ENCODE peak calls at places on chromosomes 4 and X, in eight cellular contexts. One of them, this sample, is unnamed.

GRCh38 chr4:138199568-138200235 is 42.4 kb downstream of the SLC7A11 start:
- DNase-seq in sigmoid colon: no peak
- DNase-seq in H7: no peak
- DNase-seq in astrocyte: peak
- DNase-seq in naive thymus-derived CD4-positive, alpha-beta T cell: no peak
- DNase-seq in lower leg skin: no peak
- DNase-seq in NCI-H1105 treated with DMSO at 0.1 percent for 48 hours: peak
- DNase-seq in psoas muscle: no peak
- DNase-seq in this sample: no peak

GRCh38 chrX:37603938-37604409 is 32.5 kb downstream of the LANCL3 start:
- DNase-seq in lower leg skin: no peak
- DNase-seq in psoas muscle: no peak
- DNase-seq in sigmoid colon: peak
- DNase-seq in H7: no peak
- DNase-seq in NCI-H1105 treated with DMSO at 0.1 percent for 48 hours: peak
- DNase-seq in naive thymus-derived CD4-positive, alpha-beta T cell: no peak
- DNase-seq in astrocyte: no peak
- DNase-seq in this sample: no peak

GRCh38 chr4:82833696-82834313 is 35.2 kb upstream of the SCD5 start:
- DNase-seq in sigmoid colon: no peak
- DNase-seq in NCI-H1105 treated with DMSO at 0.1 percent for 48 hours: no peak
- DNase-seq in lower leg skin: no peak
- DNase-seq in H7: no peak
- DNase-seq in astrocyte: peak
- DNase-seq in psoas muscle: no peak
- DNase-seq in naive thymus-derived CD4-positive, alpha-beta T cell: no peak
- DNase-seq in this sample: no peak

GRCh38 chr4:144611850-144612249 is 34.1 kb upstream of the HHIP start:
- DNase-seq in astrocyte: no peak
- DNase-seq in sigmoid colon: no peak
- DNase-seq in naive thymus-derived CD4-positive, alpha-beta T cell: no peak
- DNase-seq in NCI-H1105 treated with DMSO at 0.1 percent for 48 hours: no peak
- DNase-seq in H7: peak
- DNase-seq in lower leg skin: no peak
- DNase-seq in psoas muscle: no peak
- DNase-seq in this sample: no peak

GRCh38 chr4:75584067-75584466 is 28.2 kb downstream of the ODAPH start:
- DNase-seq in sigmoid colon: no peak
- DNase-seq in H7: no peak
- DNase-seq in astrocyte: peak
- DNase-seq in naive thymus-derived CD4-positive, alpha-beta T cell: no peak
- DNase-seq in NCI-H1105 treated with DMSO at 0.1 percent for 48 hours: no peak
- DNase-seq in lower leg skin: no peak
- DNase-seq in psoas muscle: no peak
- DNase-seq in this sample: no peak

GRCh38 chr4:65472531-65472930 is 197.8 kb downstream of the EPHA5 start:
- DNase-seq in naive thymus-derived CD4-positive, alpha-beta T cell: no peak
- DNase-seq in sigmoid colon: no peak
- DNase-seq in lower leg skin: no peak
- DNase-seq in psoas muscle: no peak
- DNase-seq in astrocyte: no peak
- DNase-seq in NCI-H1105 treated with DMSO at 0.1 percent for 48 hours: no peak
- DNase-seq in H7: no peak
- DNase-seq in this sample: no peak

GRCh38 chrX:153499258-153499657 is 4.5 kb downstream of the BGN start:
- DNase-seq in naive thymus-derived CD4-positive, alpha-beta T cell: no peak
- DNase-seq in psoas muscle: no peak
- DNase-seq in sigmoid colon: no peak
- DNase-seq in lower leg skin: no peak
- DNase-seq in H7: no peak
- DNase-seq in astrocyte: no peak
- DNase-seq in NCI-H1105 treated with DMSO at 0.1 percent for 48 hours: no peak
- DNase-seq in this sample: no peak

GRCh38 chr4:151347490-151347889 is 22.1 kb upstream of the SH3D19 start:
- DNase-seq in NCI-H1105 treated with DMSO at 0.1 percent for 48 hours: no peak
- DNase-seq in psoas muscle: no peak
- DNase-seq in sigmoid colon: no peak
- DNase-seq in lower leg skin: no peak
- DNase-seq in H7: no peak
- DNase-seq in astrocyte: no peak
- DNase-seq in naive thymus-derived CD4-positive, alpha-beta T cell: no peak
- DNase-seq in this sample: no peak

GRCh38 chr4:189740873-189741272 is 199.8 kb upstream of the FRG1 start:
- DNase-seq in astrocyte: no peak
- DNase-seq in NCI-H1105 treated with DMSO at 0.1 percent for 48 hours: no peak
- DNase-seq in psoas muscle: no peak
- DNase-seq in H7: no peak
- DNase-seq in lower leg skin: no peak
- DNase-seq in sigmoid colon: no peak
- DNase-seq in naive thymus-derived CD4-positive, alpha-beta T cell: no peak
- DNase-seq in this sample: no peak

GRCh38 chr4:45331796-45332195 is 605.4 kb upstream of the GNPDA2 start:
- DNase-seq in sigmoid colon: no peak
- DNase-seq in NCI-H1105 treated with DMSO at 0.1 percent for 48 hours: no peak
- DNase-seq in lower leg skin: no peak
- DNase-seq in psoas muscle: no peak
- DNase-seq in astrocyte: no peak
- DNase-seq in naive thymus-derived CD4-positive, alpha-beta T cell: no peak
- DNase-seq in H7: no peak
- DNase-seq in this sample: no peak

GRCh38 chrX:118761950-118762725 is 34.7 kb downstream of the IL13RA1 start:
- DNase-seq in astrocyte: no peak
- DNase-seq in H7: peak
- DNase-seq in lower leg skin: no peak
- DNase-seq in NCI-H1105 treated with DMSO at 0.1 percent for 48 hours: peak
- DNase-seq in naive thymus-derived CD4-positive, alpha-beta T cell: no peak
- DNase-seq in psoas muscle: no peak
- DNase-seq in sigmoid colon: no peak
- DNase-seq in this sample: no peak

GRCh38 chrX:85611926-85612325 is 232.5 kb upstream of the POF1B start:
- DNase-seq in naive thymus-derived CD4-positive, alpha-beta T cell: no peak
- DNase-seq in lower leg skin: no peak
- DNase-seq in psoas muscle: no peak
- DNase-seq in H7: no peak
- DNase-seq in NCI-H1105 treated with DMSO at 0.1 percent for 48 hours: peak
- DNase-seq in sigmoid colon: no peak
- DNase-seq in astrocyte: peak
- DNase-seq in this sample: no peak

GRCh38 chr4:15649914-15650545 is 5.1 kb downstream of the FBXL5 start:
- DNase-seq in lower leg skin: no peak
- DNase-seq in psoas muscle: no peak
- DNase-seq in naive thymus-derived CD4-positive, alpha-beta T cell: peak
- DNase-seq in H7: peak
- DNase-seq in astrocyte: peak
- DNase-seq in NCI-H1105 treated with DMSO at 0.1 percent for 48 hours: peak
- DNase-seq in sigmoid colon: no peak
- DNase-seq in this sample: no peak

GRCh38 chr4:104015680-104016079 is 295.9 kb upstream of the TACR3 start:
- DNase-seq in naive thymus-derived CD4-positive, alpha-beta T cell: no peak
- DNase-seq in psoas muscle: no peak
- DNase-seq in H7: no peak
- DNase-seq in lower leg skin: no peak
- DNase-seq in astrocyte: no peak
- DNase-seq in sigmoid colon: no peak
- DNase-seq in NCI-H1105 treated with DMSO at 0.1 percent for 48 hours: peak
- DNase-seq in this sample: no peak

GRCh38 chr4:17552427-17552826 is 24.6 kb upstream of the LAP3 start:
- DNase-seq in sigmoid colon: no peak
- DNase-seq in lower leg skin: no peak
- DNase-seq in NCI-H1105 treated with DMSO at 0.1 percent for 48 hours: no peak
- DNase-seq in naive thymus-derived CD4-positive, alpha-beta T cell: no peak
- DNase-seq in psoas muscle: no peak
- DNase-seq in astrocyte: no peak
- DNase-seq in H7: no peak
- DNase-seq in this sample: no peak

GRCh38 chrX:46255066-46255465 is 290.2 kb downstream of the ZNF674 start:
- DNase-seq in lower leg skin: no peak
- DNase-seq in NCI-H1105 treated with DMSO at 0.1 percent for 48 hours: no peak
- DNase-seq in astrocyte: no peak
- DNase-seq in sigmoid colon: no peak
- DNase-seq in psoas muscle: no peak
- DNase-seq in H7: no peak
- DNase-seq in naive thymus-derived CD4-positive, alpha-beta T cell: no peak
- DNase-seq in this sample: no peak

GRCh38 chrX:28889691-28890090 is 302.4 kb downstream of the IL1RAPL1 start:
- DNase-seq in naive thymus-derived CD4-positive, alpha-beta T cell: no peak
- DNase-seq in NCI-H1105 treated with DMSO at 0.1 percent for 48 hours: no peak
- DNase-seq in astrocyte: no peak
- DNase-seq in H7: no peak
- DNase-seq in sigmoid colon: no peak
- DNase-seq in psoas muscle: no peak
- DNase-seq in lower leg skin: no peak
- DNase-seq in this sample: no peak

GRCh38 chr4:122666527-122667245 is 45.8 kb upstream of the IL21 start:
- DNase-seq in lower leg skin: no peak
- DNase-seq in astrocyte: peak
- DNase-seq in naive thymus-derived CD4-positive, alpha-beta T cell: no peak
- DNase-seq in sigmoid colon: no peak
- DNase-seq in NCI-H1105 treated with DMSO at 0.1 percent for 48 hours: no peak
- DNase-seq in H7: no peak
- DNase-seq in psoas muscle: no peak
- DNase-seq in this sample: no peak

GRCh38 chrX:132101799-132102198 is 26.0 kb downstream of the FRMD7 start:
- DNase-seq in astrocyte: no peak
- DNase-seq in sigmoid colon: no peak
- DNase-seq in naive thymus-derived CD4-positive, alpha-beta T cell: no peak
- DNase-seq in psoas muscle: no peak
- DNase-seq in NCI-H1105 treated with DMSO at 0.1 percent for 48 hours: no peak
- DNase-seq in lower leg skin: no peak
- DNase-seq in H7: no peak
- DNase-seq in this sample: no peak

This sample was measured in sciatic nerve.